ENCODE peak calls at places on chromosomes 11 and 22, in nine cellular contexts. One of them, this sample, is unnamed.

GRCh38 chr11:20355221-20356219 is 8.0 kb upstream of the HTATIP2 start:
- DNase-seq in neural progenitor cell: peak; percentile 63
- DNase-seq in RWPE1: peak; percentile 25
- DNase-seq in fibroblast of the aortic adventitia: peak; percentile 62
- DNase-seq in WTC11: peak; percentile 46
- DNase-seq in thyroid gland: no peak
- DNase-seq in cardiac muscle cell: peak; percentile 44
- DNase-seq in upper lobe of right lung: no peak
- DNase-seq in brain microvascular endothelial cell: peak; percentile 60
- DNase-seq in this sample: peak; percentile 24

GRCh38 chr22:46941958-46942815 is 179.7 kb downstream of the TBC1D22A start:
- DNase-seq in neural progenitor cell: no peak
- DNase-seq in cardiac muscle cell: no peak
- DNase-seq in fibroblast of the aortic adventitia: peak; percentile 48
- DNase-seq in RWPE1: no peak
- DNase-seq in brain microvascular endothelial cell: no peak
- DNase-seq in thyroid gland: no peak
- DNase-seq in upper lobe of right lung: no peak
- DNase-seq in WTC11: no peak
- DNase-seq in this sample: no peak

GRCh38 chr11:73335204-73335923 is 27.3 kb downstream of the ARHGEF17 start:
- DNase-seq in upper lobe of right lung: peak; percentile 88
- DNase-seq in brain microvascular endothelial cell: peak; percentile 78
- DNase-seq in cardiac muscle cell: peak; percentile 79
- DNase-seq in fibroblast of the aortic adventitia: peak; percentile 87
- DNase-seq in RWPE1: peak; percentile 85
- DNase-seq in thyroid gland: peak; percentile 87
- DNase-seq in WTC11: peak; percentile 94
- DNase-seq in neural progenitor cell: peak; percentile 83
- DNase-seq in this sample: peak; percentile 84

GRCh38 chr11:101327908-101328307 is 198.3 kb upstream of the PGR start:
- DNase-seq in upper lobe of right lung: no peak
- DNase-seq in fibroblast of the aortic adventitia: peak; percentile 1
- DNase-seq in neural progenitor cell: no peak
- DNase-seq in brain microvascular endothelial cell: no peak
- DNase-seq in thyroid gland: no peak
- DNase-seq in cardiac muscle cell: no peak
- DNase-seq in RWPE1: no peak
- DNase-seq in WTC11: no peak
- DNase-seq in this sample: no peak

GRCh38 chr11:20112291-20113146 is 47.8 kb downstream of the DBX1 start:
- DNase-seq in RWPE1: peak; percentile 95
- DNase-seq in fibroblast of the aortic adventitia: peak; percentile 95
- DNase-seq in neural progenitor cell: no peak
- DNase-seq in upper lobe of right lung: peak; percentile 72
- DNase-seq in cardiac muscle cell: no peak
- DNase-seq in WTC11: no peak
- DNase-seq in brain microvascular endothelial cell: peak; percentile 92
- DNase-seq in thyroid gland: peak; percentile 87
- DNase-seq in this sample: no peak

GRCh38 chr11:58675344-58676155 is 53.1 kb downstream of the CNTF start:
- DNase-seq in WTC11: peak; percentile 82
- DNase-seq in neural progenitor cell: peak; percentile 76
- DNase-seq in RWPE1: peak; percentile 74
- DNase-seq in cardiac muscle cell: peak; percentile 73
- DNase-seq in upper lobe of right lung: peak; percentile 88
- DNase-seq in brain microvascular endothelial cell: peak; percentile 68
- DNase-seq in fibroblast of the aortic adventitia: peak; percentile 73
- DNase-seq in thyroid gland: peak; percentile 85
- DNase-seq in this sample: peak; percentile 80

GRCh38 chr11:22432331-22433065 is 94.3 kb downstream of the SLC17A6 start:
- DNase-seq in neural progenitor cell: peak; percentile 32
- DNase-seq in upper lobe of right lung: no peak
- DNase-seq in thyroid gland: no peak
- DNase-seq in WTC11: peak; percentile 74
- DNase-seq in fibroblast of the aortic adventitia: peak; percentile 18
- DNase-seq in brain microvascular endothelial cell: peak; percentile 33
- DNase-seq in RWPE1: no peak
- DNase-seq in cardiac muscle cell: no peak
- DNase-seq in this sample: peak; percentile 15

GRCh38 chr11:78651136-78651775 is 76.6 kb upstream of the NARS2 start:
- DNase-seq in neural progenitor cell: peak; percentile 7
- DNase-seq in fibroblast of the aortic adventitia: no peak
- DNase-seq in WTC11: no peak
- DNase-seq in upper lobe of right lung: no peak
- DNase-seq in RWPE1: no peak
- DNase-seq in brain microvascular endothelial cell: no peak
- DNase-seq in cardiac muscle cell: no peak
- DNase-seq in thyroid gland: no peak
- DNase-seq in this sample: no peak

GRCh38 chr11:121892863-121893262 is 223.2 kb downstream of the BLID start:
- DNase-seq in fibroblast of the aortic adventitia: peak; percentile 62
- DNase-seq in thyroid gland: no peak
- DNase-seq in WTC11: no peak
- DNase-seq in neural progenitor cell: no peak
- DNase-seq in cardiac muscle cell: no peak
- DNase-seq in upper lobe of right lung: no peak
- DNase-seq in brain microvascular endothelial cell: no peak
- DNase-seq in RWPE1: no peak
- DNase-seq in this sample: no peak

GRCh38 chr11:43920598-43921419 is 21.6 kb upstream of the C11orf96 start:
- DNase-seq in brain microvascular endothelial cell: peak; percentile 100
- DNase-seq in fibroblast of the aortic adventitia: peak; percentile 100
- DNase-seq in RWPE1: peak; percentile 96
- DNase-seq in upper lobe of right lung: no peak
- DNase-seq in neural progenitor cell: no peak
- DNase-seq in WTC11: no peak
- DNase-seq in cardiac muscle cell: no peak
- DNase-seq in thyroid gland: no peak
- DNase-seq in this sample: peak; percentile 16

DNA sequence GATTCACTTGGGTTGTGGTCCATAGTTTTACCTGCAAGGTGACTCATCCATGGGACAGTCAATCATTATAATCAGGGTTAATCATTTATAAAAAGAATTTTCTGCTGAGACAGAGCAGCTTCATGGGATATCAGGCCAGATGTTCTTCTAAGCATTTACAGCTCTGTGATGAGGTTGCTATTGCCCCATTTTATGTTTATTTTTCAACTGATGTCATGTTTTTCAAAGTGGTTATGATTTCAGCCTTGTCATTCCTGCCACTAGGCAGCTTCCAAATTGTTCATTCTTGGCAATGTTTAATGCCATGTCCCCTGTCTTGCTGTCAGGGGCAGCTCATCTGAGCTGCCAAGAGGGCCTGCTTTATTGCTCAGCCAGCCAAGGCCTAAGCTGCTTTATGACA is 35.9 kb upstream of the ZBED5 start:
- DNase-seq in RWPE1: no peak
- DNase-seq in brain microvascular endothelial cell: peak; percentile 45
- DNase-seq in neural progenitor cell: no peak
- DNase-seq in WTC11: no peak
- DNase-seq in thyroid gland: peak; percentile 62
- DNase-seq in cardiac muscle cell: no peak
- DNase-seq in upper lobe of right lung: no peak
- DNase-seq in fibroblast of the aortic adventitia: peak; percentile 81
- DNase-seq in this sample: no peak
- TF ChIP-seq CTCF in RWPE1: no peak
- TF ChIP-seq CTCF in brain microvascular endothelial cell: peak; percentile 54
- TF ChIP-seq CTCF in neural progenitor cell: no peak
- TF ChIP-seq CTCF in WTC11: no peak
- TF ChIP-seq CTCF in thyroid gland: peak; percentile 62
- TF ChIP-seq CTCF in cardiac muscle cell: no peak
- TF ChIP-seq CTCF in upper lobe of right lung: peak; percentile 35
- TF ChIP-seq CTCF in fibroblast of the aortic adventitia: peak; percentile 40
- TF ChIP-seq CTCF in this sample: no peak

GRCh38 chr11:116736763-116737162 is 36.0 kb downstream of the BUD13 start:
- DNase-seq in thyroid gland: no peak
- DNase-seq in upper lobe of right lung: no peak
- DNase-seq in neural progenitor cell: no peak
- DNase-seq in RWPE1: no peak
- DNase-seq in fibroblast of the aortic adventitia: no peak
- DNase-seq in brain microvascular endothelial cell: no peak
- DNase-seq in WTC11: no peak
- DNase-seq in cardiac muscle cell: no peak
- DNase-seq in this sample: no peak
- TF ChIP-seq CTCF in thyroid gland: no peak
- TF ChIP-seq CTCF in upper lobe of right lung: no peak
- TF ChIP-seq CTCF in neural progenitor cell: no peak
- TF ChIP-seq CTCF in RWPE1: no peak
- TF ChIP-seq CTCF in fibroblast of the aortic adventitia: no peak
- TF ChIP-seq CTCF in brain microvascular endothelial cell: peak; percentile 11
- TF ChIP-seq CTCF in WTC11: no peak
- TF ChIP-seq CTCF in cardiac muscle cell: no peak
- TF ChIP-seq CTCF in this sample: no peak

GRCh38 chr11:8754241-8754640 is 71.6 kb downstream of the RPL27A start:
- DNase-seq in brain microvascular endothelial cell: no peak
- DNase-seq in WTC11: no peak
- DNase-seq in fibroblast of the aortic adventitia: peak; percentile 76
- DNase-seq in cardiac muscle cell: no peak
- DNase-seq in neural progenitor cell: no peak
- DNase-seq in upper lobe of right lung: no peak
- DNase-seq in RWPE1: no peak
- DNase-seq in thyroid gland: no peak
- DNase-seq in this sample: no peak
- TF ChIP-seq CTCF in brain microvascular endothelial cell: no peak
- TF ChIP-seq CTCF in WTC11: no peak
- TF ChIP-seq CTCF in fibroblast of the aortic adventitia: peak; percentile 58
- TF ChIP-seq CTCF in cardiac muscle cell: peak; percentile 48
- TF ChIP-seq CTCF in neural progenitor cell: no peak
- TF ChIP-seq CTCF in upper lobe of right lung: peak; percentile 22
- TF ChIP-seq CTCF in RWPE1: no peak
- TF ChIP-seq CTCF in thyroid gland: no peak
- TF ChIP-seq CTCF in this sample: no peak

DNA sequence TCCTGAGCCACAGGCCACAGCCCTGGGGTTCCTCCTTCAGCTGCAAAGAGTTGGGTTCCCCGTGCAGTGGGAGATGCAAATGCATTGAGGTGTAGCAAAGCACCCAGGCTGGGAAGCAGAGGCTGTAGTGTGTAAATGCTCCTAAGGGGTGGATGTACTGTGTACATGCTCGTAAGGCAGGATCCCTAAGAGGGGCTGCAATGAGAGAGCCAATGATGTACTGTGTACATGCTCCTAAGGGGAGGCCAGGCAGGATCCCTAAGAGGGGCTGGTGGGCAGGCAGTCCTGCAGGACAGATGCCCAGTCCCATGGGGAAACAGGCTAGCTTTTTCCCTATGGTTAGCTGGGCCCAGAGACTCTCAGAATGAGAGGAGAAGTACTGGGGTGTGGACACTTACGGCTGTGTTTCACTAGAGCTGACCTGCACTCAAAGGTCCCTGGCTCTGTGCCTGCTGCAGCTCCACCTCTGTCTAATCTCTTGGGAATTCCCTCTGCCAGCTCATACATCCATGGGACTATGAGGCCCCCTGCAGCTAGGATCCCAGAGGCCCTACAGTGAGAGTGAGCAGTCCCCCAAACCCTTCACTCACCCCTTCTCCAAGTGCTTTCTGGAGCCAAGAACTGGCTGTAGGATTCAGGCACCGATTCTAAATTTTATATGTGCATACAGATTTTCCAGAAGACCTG is 261.9 kb upstream of the LUZP2 start:
- DNase-seq in fibroblast of the aortic adventitia: no peak
- DNase-seq in neural progenitor cell: peak; percentile 53
- DNase-seq in RWPE1: peak; percentile 23
- DNase-seq in cardiac muscle cell: peak; percentile 75
- DNase-seq in upper lobe of right lung: peak; percentile 72
- DNase-seq in WTC11: no peak
- DNase-seq in thyroid gland: peak; percentile 45
- DNase-seq in brain microvascular endothelial cell: peak; percentile 46
- DNase-seq in this sample: no peak
- TF ChIP-seq CTCF in fibroblast of the aortic adventitia: no peak
- TF ChIP-seq CTCF in neural progenitor cell: peak; percentile 13
- TF ChIP-seq CTCF in RWPE1: no peak
- TF ChIP-seq CTCF in cardiac muscle cell: peak; percentile 7
- TF ChIP-seq CTCF in upper lobe of right lung: no peak
- TF ChIP-seq CTCF in WTC11: no peak
- TF ChIP-seq CTCF in thyroid gland: no peak
- TF ChIP-seq CTCF in brain microvascular endothelial cell: peak; percentile 22
- TF ChIP-seq CTCF in this sample: no peak

GRCh38 chr22:37571258-37571991 is 8.5 kb downstream of the LGALS2 start:
- DNase-seq in brain microvascular endothelial cell: no peak
- DNase-seq in upper lobe of right lung: no peak
- DNase-seq in fibroblast of the aortic adventitia: no peak
- DNase-seq in thyroid gland: no peak
- DNase-seq in cardiac muscle cell: no peak
- DNase-seq in WTC11: no peak
- DNase-seq in RWPE1: no peak
- DNase-seq in neural progenitor cell: no peak
- DNase-seq in this sample: no peak
- TF ChIP-seq CTCF in brain microvascular endothelial cell: peak; percentile 50
- TF ChIP-seq CTCF in upper lobe of right lung: no peak
- TF ChIP-seq CTCF in fibroblast of the aortic adventitia: no peak
- TF ChIP-seq CTCF in thyroid gland: no peak
- TF ChIP-seq CTCF in cardiac muscle cell: peak; percentile 24
- TF ChIP-seq CTCF in WTC11: no peak
- TF ChIP-seq CTCF in RWPE1: peak; percentile 20
- TF ChIP-seq CTCF in neural progenitor cell: no peak
- TF ChIP-seq CTCF in this sample: no peak

GRCh38 chr22:38305481-38306448 is 11.5 kb downstream of the CSNK1E start:
- DNase-seq in brain microvascular endothelial cell: no peak
- DNase-seq in WTC11: peak; percentile 75
- DNase-seq in cardiac muscle cell: no peak
- DNase-seq in upper lobe of right lung: no peak
- DNase-seq in fibroblast of the aortic adventitia: peak; percentile 72
- DNase-seq in thyroid gland: peak; percentile 49
- DNase-seq in RWPE1: no peak
- DNase-seq in neural progenitor cell: peak; percentile 49
- DNase-seq in this sample: peak; percentile 75
- TF ChIP-seq CTCF in brain microvascular endothelial cell: no peak
- TF ChIP-seq CTCF in WTC11: no peak
- TF ChIP-seq CTCF in cardiac muscle cell: no peak
- TF ChIP-seq CTCF in upper lobe of right lung: no peak
- TF ChIP-seq CTCF in fibroblast of the aortic adventitia: no peak
- TF ChIP-seq CTCF in thyroid gland: no peak
- TF ChIP-seq CTCF in RWPE1: no peak
- TF ChIP-seq CTCF in neural progenitor cell: no peak
- TF ChIP-seq CTCF in this sample: no peak

DNA sequence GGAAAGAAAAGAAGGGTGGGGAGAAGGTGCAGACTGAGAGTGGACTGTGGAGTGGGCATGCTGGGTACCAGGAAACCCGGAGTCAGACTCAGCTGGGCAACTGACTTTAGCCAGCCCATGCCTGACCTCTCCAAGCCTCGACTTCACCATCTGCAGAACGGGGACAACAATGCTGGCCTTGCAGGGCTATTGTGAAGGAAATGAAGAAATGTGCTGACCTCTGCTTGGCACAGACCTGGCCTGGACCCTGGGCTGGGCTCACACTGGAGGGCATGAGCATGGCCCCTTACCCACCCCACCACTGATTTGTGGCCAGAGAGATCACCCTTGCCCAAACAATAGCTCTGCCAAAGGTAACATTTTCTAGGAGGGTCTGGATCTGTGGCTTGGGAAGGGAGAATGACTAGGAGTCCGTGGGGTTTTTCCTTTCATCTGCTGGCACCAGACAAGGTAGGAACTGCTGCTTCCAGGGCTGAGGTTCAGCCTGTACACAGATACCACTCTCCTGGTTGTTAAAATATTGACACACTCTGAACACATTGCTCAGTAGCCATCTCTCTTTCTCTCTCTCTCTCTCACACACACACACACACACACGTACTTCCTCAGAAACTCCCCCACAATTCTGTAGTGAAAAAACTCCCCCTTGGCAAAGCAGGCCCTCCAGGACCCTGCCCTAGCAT is 909 bp downstream of the MOGAT2 start:
- DNase-seq in fibroblast of the aortic adventitia: no peak
- DNase-seq in brain microvascular endothelial cell: no peak
- DNase-seq in neural progenitor cell: no peak
- DNase-seq in upper lobe of right lung: no peak
- DNase-seq in RWPE1: no peak
- DNase-seq in thyroid gland: no peak
- DNase-seq in WTC11: no peak
- DNase-seq in cardiac muscle cell: no peak
- DNase-seq in this sample: no peak
- TF ChIP-seq CTCF in fibroblast of the aortic adventitia: no peak
- TF ChIP-seq CTCF in brain microvascular endothelial cell: no peak
- TF ChIP-seq CTCF in neural progenitor cell: no peak
- TF ChIP-seq CTCF in upper lobe of right lung: no peak
- TF ChIP-seq CTCF in RWPE1: no peak
- TF ChIP-seq CTCF in thyroid gland: no peak
- TF ChIP-seq CTCF in WTC11: no peak
- TF ChIP-seq CTCF in cardiac muscle cell: no peak
- TF ChIP-seq CTCF in this sample: no peak

This sample was measured in GM10248.